ENCODE peak calls at places on chromosomes 12 and 14, in eight cellular contexts. D is Right ventricle myocardium inferior; J is upper lobe of right lung; I is activated naive CD8-positive, alpha-beta T cell treated with anti-CD3 and anti-CD28 coated beads for 36 hours; Z is GM13976; F is stimulated activated CD4-positive, alpha-beta T cell treated with anti-CD3 and anti-CD28 coated beads, TNF-alpha, amount 100 ng/mL, for 24 hours; C is GM18507; G is fibroblast of the conjunctiva. R is an unnamed sample.
A peak's percentile ranks its signal among the peaks of the same experiment; 100 is the strongest.

GRCh38 chr14:70664698-70665447 is 23.2 kb downstream of the TTC9 start:
- DNase-seq in I (no peak), J (no peak), D (no peak), G (no peak), C (no peak), Z (no peak), F (no peak), R (no peak)

GRCh38 chr12:131833896-131834641 is 5.9 kb downstream of the MMP17 start:
- DNase-seq in G (no peak), C (no peak), D (peak; percentile 17), F (no peak), J (no peak), Z (no peak), I (no peak), R (no peak)

GRCh38 chr12:12147111-12147510 is 76.4 kb downstream of the BCL2L14 start:
- DNase-seq in C (no peak), Z (no peak), J (no peak), G (no peak), F (no peak), D (no peak), I (no peak), R (no peak)

GRCh38 chr14:26204362-26204953 is 393.4 kb downstream of the NOVA1 start:
- DNase-seq in J (no peak), F (no peak), D (no peak), G (no peak), I (no peak), Z (no peak), C (no peak), R (no peak)

GRCh38 chr14:33736979-33737378 is 213.9 kb downstream of the EGLN3 start:
- DNase-seq in G (no peak), I (no peak), Z (no peak), J (no peak), F (no peak), D (no peak), C (no peak), R (no peak)

GRCh38 chr12:509494-509893 is 49.8 kb downstream of the B4GALNT3 start:
- DNase-seq in Z (no peak), D (no peak), C (no peak), G (no peak), I (no peak), F (no peak), J (peak; percentile 67), R (no peak)

GRCh38 chr12:64990991-64991570 is 130.0 kb downstream of the WIF1 start:
- DNase-seq in G (no peak), I (no peak), C (no peak), Z (no peak), D (no peak), F (no peak), J (no peak), R (no peak)

GRCh38 chr12:52280796-52281560 is 6.5 kb downstream of the KRT86 start:
- DNase-seq in F (no peak), C (no peak), I (no peak), Z (no peak), D (no peak), J (peak; percentile 82), G (peak; percentile 96), R (peak; percentile 96)

GRCh38 chr12:29242921-29243431 is 93.9 kb downstream of the FAR2 start:
- DNase-seq in F (no peak), I (no peak), J (no peak), D (no peak), G (no peak), Z (no peak), C (no peak), R (no peak)

GRCh38 chr12:88142610-88142991 is 494 bp downstream of the TMTC3 start:
- DNase-seq in I (peak; percentile 14), G (no peak), Z (no peak), F (peak; percentile 1), C (no peak), J (peak; percentile 67), D (peak; percentile 73), R (no peak)

GRCh38 chr14:32087907-32088306 is 10.8 kb downstream of the ARHGAP5 start:
- DNase-seq in G (no peak), I (no peak), F (no peak), J (no peak), C (no peak), D (no peak), Z (no peak), R (no peak)

GRCh38 chr12:26845057-26845666 is 12.2 kb upstream of the ITPR2 start:
- DNase-seq in Z (no peak), I (peak; percentile 5), G (no peak), D (peak; percentile 66), C (no peak), F (no peak), J (peak; percentile 73), R (no peak)

GRCh38 chr14:32468955-32469354 is 139.9 kb downstream of the AKAP6 start:
- DNase-seq in G (peak; percentile 42), F (no peak), C (no peak), D (no peak), J (no peak), I (no peak), Z (no peak), R (peak; percentile 44)

GRCh38 chr12:95815635-95816212 is 25.2 kb upstream of the NTN4 start:
- DNase-seq in C (no peak), F (no peak), Z (peak; percentile 56), I (no peak), G (no peak), J (no peak), D (no peak), R (no peak)

GRCh38 chr14:52730708-52731111 is 744 bp downstream of the STYX start:
- DNase-seq in I (no peak), D (no peak), F (no peak), C (no peak), Z (no peak), J (no peak), G (no peak), R (no peak)

GRCh38 chr12:62730649-62731377 is 204.1 kb downstream of the PPM1H start:
- DNase-seq in F (no peak), D (no peak), I (no peak), Z (peak; percentile 26), J (no peak), G (no peak), C (no peak), R (peak; percentile 82)

GRCh38 chr12:124379938-124380754 is 85.3 kb downstream of the RFLNA start:
- DNase-seq in G (no peak), J (peak; percentile 73), Z (no peak), F (no peak), D (peak; percentile 85), C (no peak), I (no peak), R (peak; percentile 57)

GRCh38 chr14:23483216-23483854 is 13.8 kb downstream of the NGDN start:
- DNase-seq in D (no peak), C (no peak), J (no peak), I (peak; percentile 14), F (no peak), G (no peak), Z (peak; percentile 47), R (no peak)

GRCh38 chr12:90839340-90839739 is 115.6 kb downstream of the CCER1 start:
- DNase-seq in I (no peak), Z (no peak), D (no peak), J (no peak), F (no peak), C (no peak), G (no peak), R (no peak)

GRCh38 chr12:106897082-106897481 is 58.6 kb upstream of the TMEM263 start:
- DNase-seq in C (no peak), D (no peak), I (no peak), Z (no peak), G (no peak), J (no peak), F (no peak), R (no peak)

GRCh38 chr12:91940826-91941225 is 204.8 kb downstream of the BTG1 start:
- DNase-seq in I (no peak), F (no peak), D (no peak), Z (no peak), G (no peak), J (no peak), C (no peak), R (no peak)

GRCh38 chr12:52280319-52280795 is 5.9 kb downstream of the KRT86 start:
- DNase-seq in D (no peak), Z (no peak), F (no peak), C (no peak), I (no peak), G (peak; percentile 96), J (peak; percentile 84), R (peak; percentile 93)

GRCh38 chr12:685388-685787 is 22.1 kb upstream of the NINJ2 start:
- DNase-seq in C (peak; percentile 44), Z (peak; percentile 64), I (peak; percentile 77), G (no peak), J (no peak), F (peak; percentile 51), D (no peak), R (no peak)

R was measured in AG09319.